ENCODE peak calls at places on chromosomes 5 and 9, in four cellular contexts. I is SK-N-SH, Z is K562, F is HepG2. C is an unnamed sample. For H3K4me1, the result is how much of the 10 kb centered on the place peaks cover.

GRCh38 chr5:14869286-14870164 is 2.1 kb downstream of the ANKH start:
- DNase-seq in I (no peak), Z (no peak), F (no peak), C (no peak)

GRCh38 chr9:134381671-134382505 is 55.6 kb downstream of the RXRA start:
- DNase-seq in I (peak), Z (no peak), F (peak), C (no peak)

GRCh38 chr5:53425598-53426516 is 54.6 kb upstream of the FST start:
- DNase-seq in I (peak), Z (peak), F (peak), C (peak)

GRCh38 chr9:121929893-121930875 is 162.9 kb downstream of the TTLL11 start:
- DNase-seq in I (peak), Z (peak), F (peak), C (peak)

GRCh38 chr5:179610109-179610902 is 13.2 kb downstream of the HNRNPH1 start:
- DNase-seq in I (no peak), Z (peak), F (no peak), C (no peak)

GRCh38 chr5:109083937-109084336 is 325.8 kb downstream of the PJA2 start:
- DNase-seq in I (no peak), Z (no peak), F (no peak), C (no peak)

GRCh38 chr5:131096774-131097695 is 68.0 kb downstream of the HINT1 start:
- DNase-seq in I (no peak), Z (no peak), F (no peak), C (no peak)

GRCh38 chr5:8601831-8602354 is 732.9 kb downstream of the MTRR start:
- DNase-seq in I (no peak), Z (no peak), F (no peak), C (no peak)

GRCh38 chr9:109769250-109769649 is 10.7 kb upstream of the PALM2AKAP2 start:
- DNase-seq in I (no peak), Z (no peak), F (no peak), C (no peak)

GRCh38 chr5:118208031-118208453 is 780.3 kb downstream of the DTWD2 start:
- DNase-seq in I (no peak), Z (no peak), F (no peak), C (no peak)

GRCh38 chr5:108642170-108642906 is 105.4 kb upstream of the FER start:
- DNase-seq in I (peak), Z (peak), F (peak), C (peak)

GRCh38 chr5:134345996-134346395 is 21.0 kb downstream of the CDKL3 start:
- DNase-seq in I (no peak), Z (no peak), F (no peak), C (no peak)

GRCh38 chr9:112248722-112249121 is 73.6 kb upstream of the SUSD1 start:
- DNase-seq in I (no peak), Z (no peak), F (no peak), C (no peak)

GRCh38 chr5:145975361-145976066 is 39.1 kb downstream of the SH3RF2 start:
- DNase-seq in I (peak), Z (peak), F (peak), C (peak)
- TF ChIP-seq ELF1 in I (no peak), Z (no peak), F (no peak), C (no peak)

GRCh38 chr5:91076138-91076537 is 307.0 kb downstream of the ARRDC3 start:
- DNase-seq in I (no peak), Z (no peak), F (no peak), C (no peak)

GRCh38 chr5:91074615-91075014 is 308.5 kb downstream of the ARRDC3 start:
- DNase-seq in I (no peak), Z (no peak), F (peak), C (no peak)

GRCh38 chr5:91070761-91071429 is 312.2 kb downstream of the ARRDC3 start:
- DNase-seq in I (no peak), Z (no peak), F (no peak), C (no peak)

GRCh38 chr5:91069364-91069763 is 313.8 kb downstream of the ARRDC3 start:
- DNase-seq in I (no peak), Z (no peak), F (no peak), C (no peak)

DNA sequence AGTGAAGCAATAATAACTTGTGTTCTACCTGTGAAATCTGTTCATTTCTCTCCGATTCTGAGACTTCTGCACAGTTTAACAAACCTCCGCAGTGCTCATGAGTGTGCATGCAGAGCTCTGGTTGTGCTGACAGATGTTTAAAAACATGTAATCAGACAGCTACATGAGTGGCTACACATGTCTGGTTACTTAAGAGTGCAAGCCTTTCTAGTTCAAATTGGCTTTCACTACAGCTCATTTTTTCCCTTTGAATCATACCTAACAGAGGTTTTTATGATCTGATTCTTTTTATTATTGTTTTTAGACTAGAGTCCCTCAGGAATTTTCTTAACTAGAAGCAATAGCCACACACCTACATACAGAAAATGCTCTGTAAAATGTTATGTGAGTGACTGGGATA is 310.2 kb downstream of the ARRDC3 start:
- DNase-seq in I (no peak), Z (no peak), F (no peak), C (no peak)
- TF ChIP-seq RAD21 in I (no peak), Z (no peak), F (no peak), C (no peak)

DNA sequence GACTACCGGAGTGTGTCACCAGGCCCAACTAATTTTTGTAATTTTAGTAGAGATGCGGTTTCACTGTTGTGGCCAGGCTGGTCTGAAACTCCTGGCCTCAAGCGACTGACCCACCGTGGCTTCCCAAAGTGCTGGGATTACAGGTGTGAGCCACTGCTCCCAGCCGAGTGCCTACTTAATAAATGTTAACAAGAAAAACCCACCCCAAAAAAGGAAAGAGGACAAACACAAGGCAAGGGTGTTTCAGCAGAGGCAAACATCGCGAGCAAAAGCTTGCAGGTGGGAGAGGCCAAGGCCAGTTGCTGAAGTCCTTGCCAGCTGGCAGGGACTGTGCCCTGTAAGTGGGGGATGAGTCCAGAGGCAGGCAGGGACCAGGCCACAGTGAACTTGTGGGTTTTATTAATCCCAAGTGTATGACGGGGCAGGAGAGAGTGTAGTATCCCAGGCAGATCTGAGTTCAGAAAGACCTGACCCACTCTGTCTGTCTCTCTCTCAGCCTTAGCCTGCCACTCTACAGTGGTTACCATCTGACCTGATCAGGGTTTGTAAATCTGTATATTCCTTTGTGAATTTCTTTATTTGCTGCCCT is 6.4 kb upstream of the FPGS start:
- DNase-seq in I (no peak), Z (no peak), F (peak), C (no peak)
- H3K4me1 ChIP-seq in I (under half), Z (under half), F (half or more), C (under half)

DNA sequence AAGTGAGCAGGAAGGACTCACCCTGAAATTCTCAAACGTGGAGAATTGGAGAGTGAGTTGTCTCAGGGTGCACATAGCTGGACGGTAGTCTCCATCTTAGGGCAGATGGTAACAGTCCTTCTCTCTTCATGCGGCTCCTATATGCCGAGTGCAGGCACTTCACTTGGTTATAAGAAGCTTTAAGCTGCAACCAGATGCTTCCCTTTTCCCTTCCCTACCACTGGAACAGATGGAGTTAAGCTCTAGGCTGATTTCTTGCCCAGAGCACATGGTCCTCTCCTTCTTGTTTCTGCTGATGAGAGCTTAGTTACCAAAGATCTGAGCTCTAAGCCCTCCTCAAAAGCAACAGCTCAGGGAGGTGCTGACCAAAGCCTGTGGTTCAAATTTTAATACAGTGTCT is 355.7 kb downstream of the ARHGEF28 start:
- DNase-seq in I (no peak), Z (no peak), F (no peak), C (no peak)
- TF ChIP-seq ELF1 in I (no peak), Z (no peak), F (no peak), C (no peak)

DNA sequence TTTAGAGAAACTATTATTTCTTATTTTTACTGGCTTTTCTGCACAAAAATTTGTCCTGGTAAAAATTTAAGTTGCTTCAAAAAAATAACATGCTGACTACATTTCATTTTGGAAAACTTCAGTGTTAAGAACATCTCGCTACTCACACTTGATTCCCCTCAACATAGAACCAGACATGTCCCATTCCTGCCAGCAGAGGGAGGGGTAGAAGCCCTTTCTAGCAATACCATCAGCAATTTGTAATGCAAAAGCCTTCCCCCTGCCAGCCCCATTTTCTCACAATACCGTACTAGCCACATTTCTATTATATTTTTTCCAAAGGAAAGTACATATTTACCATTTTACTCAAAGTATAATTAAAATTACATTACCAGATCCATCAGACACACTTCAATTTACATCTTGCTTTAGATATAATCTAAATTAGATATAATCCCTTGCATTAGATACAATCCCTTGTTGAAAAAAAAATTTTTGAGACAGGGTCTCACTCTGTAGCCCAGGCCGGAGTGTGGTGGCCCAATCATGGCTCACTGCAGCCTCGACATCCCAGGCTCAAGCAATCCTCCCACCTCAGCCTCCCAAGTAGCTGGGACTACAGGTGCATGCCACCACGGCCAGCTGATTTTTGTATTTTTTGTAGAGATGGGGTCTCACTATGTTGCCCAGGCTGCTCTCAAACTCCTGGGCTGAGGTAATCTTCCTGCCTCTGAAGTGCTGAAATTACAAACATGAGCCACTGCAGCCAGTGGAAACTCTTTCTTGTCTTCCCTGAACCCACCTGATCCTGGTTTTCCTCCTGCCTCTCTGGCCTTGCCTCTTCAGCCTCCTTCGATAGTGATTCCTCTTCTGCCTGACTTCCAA is 39.6 kb upstream of the IDNK start:
- DNase-seq in I (peak), Z (peak), F (peak), C (peak)
- TF ChIP-seq RAD21 in I (peak), Z (no peak), F (no peak), C (peak)

DNA sequence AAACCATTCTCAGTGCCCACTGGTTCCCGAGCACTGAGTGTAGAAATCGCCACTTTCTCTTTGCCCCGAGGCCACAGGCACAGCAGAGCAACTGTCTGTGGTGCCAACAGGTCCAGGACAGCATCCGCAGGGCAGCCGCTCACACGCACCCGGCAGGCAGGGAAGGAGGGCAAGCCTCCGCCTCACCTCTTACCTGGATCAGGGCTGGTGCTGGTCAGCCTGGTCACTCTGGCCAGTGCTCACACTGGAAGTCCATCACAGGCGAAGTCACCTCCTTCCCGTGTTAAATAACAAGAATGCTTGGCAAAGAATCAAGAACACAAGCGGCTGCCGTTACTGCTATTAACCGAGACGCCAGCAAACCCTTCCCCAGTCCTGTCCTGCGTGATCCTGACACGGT is 13.7 kb downstream of the DIPK1B start:
- DNase-seq in I (no peak), Z (no peak), F (no peak), C (no peak)
- H3K4me1 ChIP-seq in I (under half), Z (half or more), F (half or more), C (half or more)